ENCODE peak calls at places on chromosomes 3 and 15, in four cellular contexts. K, N, G and T are unnamed samples.
A peak's percentile ranks its signal among the peaks of the same experiment; 100 is the strongest.

GRCh38 chr3:132749786-132750185 is 27.6 kb upstream of the NPHP3 start:
- DNase-seq in K (no peak), N (no peak), G (no peak), T (no peak)

GRCh38 chr15:58457466-58457965 is 25.7 kb downstream of the LIPC start:
- DNase-seq in K (no peak), N (no peak), G (no peak), T (no peak)

GRCh38 chr3:151592287-151592686 is 131.4 kb upstream of the IGSF10 start:
- DNase-seq in K (no peak), N (no peak), G (no peak), T (no peak)

GRCh38 chr3:113329757-113330156 is 111.5 kb downstream of the CFAP44 start:
- DNase-seq in K (no peak), N (no peak), G (no peak), T (no peak)

GRCh38 chr3:132879651-132880050 is 157.4 kb upstream of the NPHP3 start:
- DNase-seq in K (no peak), N (no peak), G (no peak), T (no peak)

GRCh38 chr15:50418041-50418583 is 6.1 kb upstream of the USP8 start:
- DNase-seq in K (no peak), N (peak; percentile 19), G (no peak), T (no peak)

GRCh38 chr3:15527031-15527459 is 5.5 kb upstream of the COLQ start:
- DNase-seq in K (no peak), N (no peak), G (no peak), T (no peak)

GRCh38 chr15:29039466-29040366 is 153.9 kb downstream of the APBA2 start:
- DNase-seq in K (no peak), N (no peak), G (peak; percentile 42), T (no peak)

GRCh38 chr15:63860161-63860954 is 26.6 kb upstream of the HERC1 start:
- DNase-seq in K (peak; percentile 20), N (no peak), G (peak; percentile 81), T (no peak)

GRCh38 chr3:10242182-10243065 is 5.8 kb upstream of the TATDN2 start:
- DNase-seq in K (peak; percentile 52), N (no peak), G (peak; percentile 75), T (no peak)